ENCODE peak calls at places on chromosomes 16 and 17, in five cellular contexts. O, Q, T, Y and Z are unnamed samples.

GRCh38 chr17:34542700-34543336 is 36.6 kb upstream of the TMEM132E start:
- DNase-seq in T (no peak), O (peak; percentile 13), Y (no peak), Q (no peak), Z (peak; percentile 50)

GRCh38 chr17:37358098-37358829 is 17.5 kb upstream of the C17orf78 start:
- DNase-seq in Y (peak; percentile 80), T (no peak), Q (peak; percentile 52), O (peak; percentile 68), Z (no peak)

GRCh38 chr17:76036497-76037380 is 9.6 kb upstream of the EVPL start:
- DNase-seq in O (no peak), Y (no peak), Q (no peak), T (no peak), Z (no peak)

GRCh38 chr16:57906385-57907316 is 64.3 kb downstream of the CNGB1 start:
- DNase-seq in Q (no peak), O (no peak), T (no peak), Y (no peak), Z (no peak)

GRCh38 chr17:45021607-45022287 is 29.7 kb downstream of the DCAKD start:
- DNase-seq in Q (peak; percentile 75), T (no peak), Y (no peak), O (peak; percentile 42), Z (peak; percentile 37)

GRCh38 chr16:79509221-79509631 is 91.3 kb downstream of the MAF start:
- DNase-seq in Q (peak; percentile 16), Y (no peak), O (peak; percentile 87), T (no peak), Z (no peak)

GRCh38 chr17:82837586-82838320 is 2.1 kb downstream of the ZNF750 start:
- DNase-seq in Y (no peak), O (no peak), T (no peak), Q (no peak), Z (no peak)

GRCh38 chr17:42163113-42163512 is 8.3 kb upstream of the RAB5C start:
- DNase-seq in O (no peak), Y (no peak), Q (no peak), T (no peak), Z (no peak)

GRCh38 chr17:601462-602303 is 113.0 kb downstream of the VPS53 start:
- DNase-seq in Q (no peak), T (no peak), O (no peak), Y (no peak), Z (no peak)

GRCh38 chr16:89602273-89602951 is 11.0 kb upstream of the DPEP1 start:
- DNase-seq in Y (no peak), Q (no peak), T (no peak), O (no peak), Z (peak; percentile 47)

GRCh38 chr16:57335361-57335760 is 23.2 kb upstream of the CCL22 start:
- DNase-seq in T (no peak), Q (no peak), Y (no peak), O (no peak), Z (no peak)

GRCh38 chr17:77681820-77682219 is 276.7 kb upstream of the TNRC6C start:
- DNase-seq in Y (peak; percentile 75), Q (no peak), O (peak; percentile 61), T (no peak), Z (no peak)

GRCh38 chr16:21235199-21235585 is 1.7 kb downstream of the ANKS4B start:
- DNase-seq in O (no peak), Y (no peak), Q (no peak), T (no peak), Z (no peak)

GRCh38 chr16:24357511-24357910 is 101.4 kb downstream of the CACNG3 start:
- DNase-seq in Y (no peak), O (no peak), Q (no peak), T (no peak), Z (no peak)

GRCh38 chr16:83470406-83470805 is 337.4 kb upstream of the HSBP1 start:
- DNase-seq in O (no peak), Q (no peak), T (no peak), Y (no peak), Z (no peak)

GRCh38 chr17:37488607-37489196 is 989 bp upstream of the DUSP14 start:
- DNase-seq in Q (peak; percentile 94), T (no peak), Y (peak; percentile 90), O (peak; percentile 91), Z (peak; percentile 34)

GRCh38 chr17:2087597-2088211 is 32.8 kb downstream of the HIC1 start:
- DNase-seq in T (peak; percentile 79), Y (no peak), Q (no peak), O (no peak), Z (peak; percentile 21)

GRCh38 chr17:57607553-57608120 is 137.5 kb downstream of the CCDC182 start:
- DNase-seq in Y (peak; percentile 54), O (no peak), Q (no peak), T (no peak), Z (no peak)

GRCh38 chr16:73886378-73886777 is 410.2 kb upstream of the PSMD7 start:
- DNase-seq in O (no peak), Q (no peak), Y (no peak), T (no peak), Z (no peak)

GRCh38 chr16:62940573-62940972 is 904.3 kb upstream of the CDH8 start:
- DNase-seq in Y (no peak), T (no peak), Q (no peak), O (no peak), Z (no peak)

GRCh38 chr16:50311134-50311528 is 44.8 kb downstream of the ADCY7 start:
- DNase-seq in Y (peak; percentile 76), O (no peak), Q (no peak), T (no peak), Z (no peak)

GRCh38 chr16:4517812-4518211 is 20.8 kb downstream of the CDIP1 start:
- DNase-seq in Y (no peak), Q (peak; percentile 49), T (no peak), O (no peak), Z (no peak)

GRCh38 chr17:60392042-60392844 is at the start of gene USP32:
- DNase-seq in T (peak; percentile 96), O (peak; percentile 98), Y (peak; percentile 99), Q (peak; percentile 98), Z (peak; percentile 94)

GRCh38 chr17:60392845-60393702 is 1.1 kb upstream of the USP32 start:
- DNase-seq in Y (no peak), Q (peak; percentile 70), O (peak; percentile 44), T (peak; percentile 48), Z (no peak)

GRCh38 chr17:60391419-60392041 is 403 bp downstream of the USP32 start:
- DNase-seq in Q (no peak), T (no peak), O (no peak), Y (peak; percentile 89), Z (no peak)

GRCh38 chr17:60390223-60390622 is 1.7 kb downstream of the USP32 start:
- DNase-seq in Y (no peak), O (no peak), Q (peak; percentile 15), T (no peak), Z (no peak)

DNA sequence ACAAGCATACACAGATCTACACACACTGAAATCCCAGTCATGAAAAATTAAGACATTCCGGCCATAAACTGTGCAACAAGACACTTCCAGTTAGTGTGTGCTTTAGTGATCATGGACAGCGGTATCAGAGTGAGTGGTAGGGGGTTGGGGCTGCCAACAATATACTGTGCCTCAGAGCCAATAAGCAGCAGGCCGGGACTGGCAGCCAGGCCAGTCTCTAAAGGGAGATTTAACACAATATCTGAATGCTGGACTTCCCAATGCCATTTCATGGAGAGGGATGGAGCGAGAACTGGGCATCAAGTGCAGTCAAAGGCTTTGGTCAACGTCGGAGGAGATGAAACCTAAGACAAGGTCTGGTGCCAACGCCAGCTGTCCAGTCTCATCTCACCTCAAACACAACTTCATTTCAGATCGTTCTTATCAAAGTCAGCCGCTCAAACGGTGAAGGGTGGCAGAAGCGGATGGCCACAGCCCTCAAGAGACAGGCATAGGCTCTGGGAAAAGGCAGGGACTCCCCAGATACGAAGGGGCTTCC is 983 bp downstream of the USP32 start:
- DNase-seq in Q (peak; percentile 34), T (no peak), O (peak; percentile 29), Y (no peak), Z (peak; percentile 9)
- H3K4me1 ChIP-seq in Q (peaks cover 31% of the 10 kb centered on the region), T (no peaks in the 10 kb centered on the region), O (peaks cover 5% of the 10 kb centered on the region), Y (peaks cover 52% of the 10 kb centered on the region), Z (peaks cover 12% of the 10 kb centered on the region)

DNA sequence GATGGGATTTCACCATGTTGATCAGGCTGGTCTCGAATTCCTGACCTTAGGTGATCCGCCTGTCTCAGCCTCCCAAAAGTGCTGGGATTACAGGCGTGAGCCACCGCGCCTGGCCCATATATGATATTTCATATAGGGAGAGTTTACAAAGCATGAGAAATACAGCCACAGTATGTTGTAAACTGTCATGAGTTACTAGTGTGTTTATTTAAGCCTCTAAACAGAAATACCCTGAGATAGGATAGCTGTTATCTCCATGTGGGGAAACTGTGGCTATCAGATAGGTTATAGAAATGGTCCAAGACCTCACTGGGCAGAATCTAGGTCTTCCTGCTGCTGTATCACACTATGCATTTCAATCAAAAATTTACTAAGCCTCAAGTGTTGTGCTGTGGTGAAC is 2.1 kb upstream of the CDK5RAP3 start:
- DNase-seq in O (no peak), Q (no peak), T (no peak), Y (no peak), Z (no peak)
- H3K4me1 ChIP-seq in O (no peaks in the 10 kb centered on the region), Q (peaks cover 66% of the 10 kb centered on the region), T (peaks cover 15% of the 10 kb centered on the region), Y (peaks cover 47% of the 10 kb centered on the region), Z (peaks cover 17% of the 10 kb centered on the region)

DNA sequence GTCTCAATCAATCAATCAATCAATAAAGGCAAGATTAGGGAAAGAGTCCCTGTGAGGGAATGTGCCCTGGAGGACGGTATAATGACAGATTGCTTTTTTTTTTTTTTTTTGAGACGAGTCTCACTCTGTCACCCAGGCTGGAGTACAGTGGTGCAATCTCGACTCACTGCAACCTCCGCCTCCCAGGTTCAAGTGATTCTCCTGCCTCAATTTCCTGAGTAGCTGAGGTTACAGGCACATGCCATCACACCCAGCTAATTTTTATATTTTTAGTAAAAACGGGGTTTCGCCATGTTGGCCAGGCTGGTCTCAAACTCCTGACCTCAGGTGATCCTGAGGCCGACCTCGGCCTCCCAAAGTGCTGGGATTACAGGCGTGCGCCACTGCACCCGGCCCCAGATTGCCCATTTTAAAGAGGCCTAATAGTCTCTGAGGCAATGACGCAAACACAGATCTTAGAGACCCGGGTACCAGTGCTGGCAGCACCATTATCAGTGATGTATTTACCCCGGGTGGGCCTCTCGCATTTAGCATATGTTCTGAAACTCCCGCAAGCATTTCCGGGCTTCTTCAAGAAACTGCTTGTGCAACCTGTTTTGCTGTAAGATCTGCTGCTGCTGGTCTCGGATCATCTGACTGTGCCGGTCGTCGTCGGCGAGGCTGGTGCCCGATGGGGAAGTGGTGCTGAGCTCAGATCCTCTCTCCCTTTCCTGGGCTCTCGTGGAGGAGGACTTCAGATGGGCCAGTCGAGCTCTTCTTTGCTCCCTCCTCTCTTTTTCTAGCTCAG is 12.7 kb downstream of the CEP295NL start:
- DNase-seq in Y (no peak), Q (no peak), O (no peak), T (no peak), Z (peak; percentile 6)
- H3K4me1 ChIP-seq in Y (peaks cover 57% of the 10 kb centered on the region), Q (peaks cover 12% of the 10 kb centered on the region), O (no peaks in the 10 kb centered on the region), T (peaks cover 25% of the 10 kb centered on the region), Z (peaks cover 3% of the 10 kb centered on the region)

DNA sequence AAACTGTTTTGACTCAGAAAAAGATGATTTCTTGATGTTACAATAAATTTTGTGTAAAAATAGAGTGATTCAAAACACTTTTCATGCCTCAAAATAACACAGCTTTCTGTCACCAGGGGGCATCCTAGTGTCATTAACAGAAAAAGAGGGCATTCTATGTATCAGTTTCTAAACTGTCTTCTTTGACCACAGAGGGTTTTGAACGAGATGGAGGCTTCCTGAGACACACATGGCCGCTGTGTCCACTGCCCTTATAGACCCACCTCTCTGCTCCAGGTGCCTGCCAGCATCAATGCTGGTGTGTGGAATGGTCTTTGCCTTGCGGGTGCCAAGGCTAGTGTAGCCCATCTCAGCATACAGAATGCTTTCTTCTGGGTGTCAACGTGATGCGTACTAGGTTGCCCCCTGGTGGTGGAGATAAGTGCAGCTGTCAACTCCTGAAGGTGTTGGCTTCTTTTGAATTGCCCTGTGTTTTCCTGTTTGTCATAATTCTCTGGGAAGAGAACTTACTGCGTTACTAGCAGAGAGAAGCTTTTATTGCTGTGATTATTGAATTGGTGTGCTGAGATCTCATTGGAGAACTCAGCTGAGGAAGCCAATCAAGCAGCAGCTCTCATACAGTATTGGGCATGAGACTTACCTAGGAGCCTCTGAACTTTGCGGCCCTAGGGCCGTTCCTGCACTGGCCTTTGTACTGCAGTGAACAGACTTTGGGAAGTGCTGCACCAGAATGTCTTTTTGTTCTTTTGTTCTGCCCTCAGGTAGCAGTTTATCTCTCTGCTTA is 38.6 kb downstream of the USP10 start:
- DNase-seq in Y (no peak), Q (peak; percentile 79), O (peak; percentile 80), T (peak; percentile 71), Z (peak; percentile 67)
- H3K4me1 ChIP-seq in Y (peaks cover 70% of the 10 kb centered on the region), Q (peaks cover 43% of the 10 kb centered on the region), O (peaks cover 28% of the 10 kb centered on the region), T (peaks cover 14% of the 10 kb centered on the region), Z (peaks cover 16% of the 10 kb centered on the region)